ENCODE peak calls at places on chromosomes 5 and 9, in seven cellular contexts. W, T, V, E, P, S and K are unnamed samples.

GRCh38 chr9:124684140-124684539 is 87.0 kb downstream of the NR6A1 start:
- DNase-seq in S (no peak), T (no peak), P (no peak), E (no peak), V (no peak), W (no peak), K (no peak)

GRCh38 chr5:153372433-153373167 is 117.9 kb upstream of the GRIA1 start:
- DNase-seq in S (no peak), V (no peak), T (no peak), P (no peak), E (no peak), W (no peak), K (no peak)

GRCh38 chr5:178218237-178218636 is 13.9 kb downstream of the HNRNPAB start:
- DNase-seq in T (no peak), E (no peak), W (no peak), S (no peak), P (no peak), V (no peak), K (no peak)

GRCh38 chr5:154238776-154239481 is 48.4 kb downstream of the GALNT10 start:
- DNase-seq in E (no peak), V (no peak), T (no peak), W (no peak), S (no peak), P (no peak), K (no peak)

GRCh38 chr9:126219717-126220116 is 106.9 kb upstream of the MVB12B start:
- DNase-seq in P (no peak), W (no peak), S (no peak), E (no peak), V (no peak), T (no peak), K (no peak)

GRCh38 chr5:148414848-148415247 is 31.1 kb downstream of the FBXO38 start:
- DNase-seq in E (no peak), P (no peak), S (no peak), V (peak), W (no peak), T (no peak), K (no peak)

GRCh38 chr5:131379723-131380122 is 115.9 kb downstream of the CDC42SE2 start:
- DNase-seq in V (no peak), W (peak), P (peak), T (peak), E (no peak), S (no peak), K (no peak)

GRCh38 chr9:128384801-128385492 is 13.8 kb downstream of the URM1 start:
- DNase-seq in E (no peak), V (peak), W (no peak), T (no peak), S (no peak), P (no peak), K (no peak)

GRCh38 chr5:7759951-7760580 is 90.9 kb downstream of the CFAP90 start:
- DNase-seq in T (no peak), V (no peak), S (no peak), P (no peak), W (no peak), E (no peak), K (no peak)

GRCh38 chr5:154385236-154385512 is 60.6 kb upstream of the SAP30L start:
- DNase-seq in E (no peak), S (no peak), W (peak), P (no peak), T (no peak), V (no peak), K (no peak)

GRCh38 chr5:111563041-111563822 is 50.9 kb upstream of the STARD4 start:
- DNase-seq in W (no peak), P (no peak), S (no peak), T (peak), E (no peak), V (peak), K (no peak)

GRCh38 chr9:115945009-115945431 is 208.6 kb upstream of the PAPPA start:
- DNase-seq in V (no peak), T (peak), W (no peak), E (no peak), P (no peak), S (peak), K (no peak)

GRCh38 chr5:55865831-55866230 is 14.7 kb downstream of the IL31RA start:
- DNase-seq in P (no peak), S (no peak), E (no peak), W (no peak), T (peak), V (peak), K (no peak)

GRCh38 chr5:98791928-98792580 is 18.6 kb downstream of the RGMB start:
- DNase-seq in E (no peak), S (no peak), P (peak), W (no peak), T (no peak), V (peak), K (no peak)

GRCh38 chr9:134204991-134205578 is 40.7 kb upstream of the RNU6ATAC start:
- DNase-seq in S (no peak), T (no peak), W (no peak), E (no peak), P (peak), V (peak), K (no peak)

GRCh38 chr9:116310212-116310611 is 156.6 kb downstream of the PAPPA start:
- DNase-seq in V (no peak), T (no peak), P (no peak), E (no peak), W (no peak), S (no peak), K (no peak)

GRCh38 chr9:95981741-95982390 is 106.4 kb downstream of the ERCC6L2 start:
- DNase-seq in T (no peak), P (peak), E (no peak), V (no peak), S (no peak), W (no peak), K (no peak)

GRCh38 chr9:35757527-35758275 is 3.6 kb upstream of the MSMP start:
- DNase-seq in E (no peak), P (peak), S (no peak), V (no peak), T (no peak), W (no peak), K (no peak)

GRCh38 chr9:125807065-125807464 is 59.9 kb downstream of the PBX3 start:
- DNase-seq in P (no peak), T (peak), S (no peak), V (peak), E (no peak), W (no peak), K (no peak)

GRCh38 chr5:113488645-113489184 is 462 bp upstream of the MCC start:
- DNase-seq in S (no peak), W (no peak), V (peak), P (no peak), T (no peak), E (no peak), K (no peak)

GRCh38 chr5:151490617-151491016 is 43.2 kb downstream of the SLC36A1 start:
- DNase-seq in W (no peak), P (no peak), V (no peak), T (no peak), E (no peak), S (no peak), K (no peak)

GRCh38 chr5:178291969-178292825 is 59.6 kb upstream of the PHYKPL start:
- DNase-seq in V (no peak), T (no peak), S (no peak), W (no peak), P (no peak), E (no peak), K (no peak)

GRCh38 chr9:135555203-135555602 is 6.4 kb upstream of the PAEP start:
- DNase-seq in E (no peak), S (no peak), W (no peak), P (no peak), V (no peak), T (no peak), K (no peak)

GRCh38 chr5:138213161-138214029 is at the start of gene CDC23:
- DNase-seq in V (peak), T (peak), W (peak), S (peak), P (peak), E (peak), K (peak)

GRCh38 chr9:107639426-107639825 is 149.9 kb upstream of the KLF4 start:
- DNase-seq in W (no peak), T (no peak), V (no peak), S (no peak), E (no peak), P (no peak), K (no peak)

GRCh38 chr9:84860423-84861115 is 191.0 kb downstream of the NTRK2 start:
- DNase-seq in T (no peak), W (no peak), V (no peak), S (no peak), E (no peak), P (no peak), K (no peak)

GRCh38 chr9:113343732-113344231 is 3.7 kb upstream of the WDR31 start:
- DNase-seq in P (peak), E (no peak), T (peak), V (peak), W (no peak), S (peak), K (peak)

GRCh38 chr5:164336906-164337305 is 831.5 kb downstream of the MAT2B start:
- DNase-seq in P (no peak), E (no peak), W (no peak), T (no peak), V (peak), S (no peak), K (no peak)

GRCh38 chr5:132008961-132009680 is 2.3 kb downstream of the ACSL6 start:
- DNase-seq in T (no peak), E (peak), W (no peak), V (no peak), P (no peak), S (no peak), K (no peak)

GRCh38 chr5:103393131-103393754 is 134.7 kb downstream of the MACIR start:
- DNase-seq in V (peak), W (no peak), S (peak), T (no peak), P (no peak), E (no peak), K (no peak)

DNA sequence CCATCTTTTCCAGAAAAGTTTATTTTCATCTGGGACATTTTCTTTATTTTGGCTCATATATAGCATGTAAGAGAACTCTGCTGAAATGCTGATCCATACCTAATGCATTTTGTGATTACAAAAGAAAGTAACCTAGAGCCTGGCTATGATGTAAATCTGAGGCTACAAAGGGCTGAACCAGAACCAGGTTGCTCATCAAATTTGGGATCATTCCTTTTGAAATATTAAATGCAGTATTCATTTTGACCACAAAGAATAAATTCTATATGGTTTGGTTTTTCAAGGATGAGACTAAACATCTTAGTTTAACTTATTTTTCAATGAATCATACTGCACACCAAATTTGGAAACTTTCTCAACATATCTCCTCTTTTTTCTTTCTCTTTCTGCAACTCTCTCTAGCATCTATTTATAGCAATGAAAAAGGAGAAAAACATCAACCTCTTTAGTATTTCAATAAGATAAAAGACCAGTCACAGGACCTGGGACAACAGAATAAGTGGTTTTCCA is 46.5 kb downstream of the CEMIP2 start:
- DNase-seq in T (no peak), V (peak), S (no peak), W (no peak), P (no peak), E (no peak), K (no peak)
- H3K27ac ChIP-seq in T (no peak), V (peak), S (no peak), W (no peak), P (no peak), E (no peak), K (no peak)

DNA sequence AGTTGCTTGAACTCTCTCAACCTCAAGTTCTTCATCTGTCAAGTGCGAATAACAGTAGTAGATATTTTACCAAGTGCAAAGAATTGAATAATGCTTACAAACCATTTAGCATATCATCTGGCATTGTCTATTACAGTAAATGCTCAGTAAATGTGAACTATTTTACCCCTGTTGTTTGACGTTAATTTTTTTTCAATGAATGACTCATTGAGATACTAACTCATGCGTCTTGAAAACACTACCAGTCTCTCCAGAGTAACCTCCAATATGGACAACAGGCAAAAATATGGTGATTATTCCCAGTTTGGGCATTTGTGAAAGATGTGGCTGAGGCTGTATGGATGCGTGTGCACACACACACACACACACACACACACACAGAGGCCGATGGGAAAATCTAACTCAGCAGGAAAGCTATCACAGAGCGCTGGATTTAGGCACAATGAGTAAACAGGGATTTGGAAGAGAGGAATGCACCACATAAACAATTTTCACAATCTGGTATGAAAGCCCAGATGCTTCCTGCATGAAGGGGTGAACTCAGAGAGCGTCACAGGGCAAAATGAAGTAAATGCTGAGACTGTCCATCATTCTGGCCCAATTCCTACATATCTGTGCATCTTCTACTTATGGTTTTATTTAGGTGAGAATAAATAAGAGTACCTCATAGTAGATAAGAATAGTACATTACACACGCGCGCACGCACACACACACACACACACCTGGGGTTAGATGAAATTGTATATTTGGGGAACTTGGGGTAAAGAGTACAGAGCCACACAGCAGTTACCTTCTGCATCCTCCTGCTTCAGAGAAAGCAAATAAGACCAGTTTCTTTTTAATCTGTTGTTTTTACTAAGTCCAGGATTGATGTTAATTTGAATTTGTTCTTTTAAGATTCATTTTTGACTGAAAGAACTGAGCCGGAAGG is 128.7 kb downstream of the PALM2AKAP2 start:
- DNase-seq in E (no peak), W (no peak), V (peak), P (no peak), T (no peak), S (no peak), K (no peak)
- H3K27ac ChIP-seq in E (no peak), W (no peak), V (no peak), P (no peak), T (no peak), S (peak), K (no peak)

GRCh38 chr5:33776151-33776550 is 115.6 kb downstream of the ADAMTS12 start:
- DNase-seq in V (no peak), S (no peak), E (no peak), W (no peak), T (no peak), P (no peak), K (no peak)
- H3K27ac ChIP-seq in V (no peak), S (no peak), E (no peak), W (no peak), T (no peak), P (no peak), K (no peak)

GRCh38 chr5:110354341-110354740 is 372.1 kb downstream of the TMEM232 start:
- DNase-seq in P (no peak), S (no peak), V (peak), T (no peak), W (no peak), E (no peak), K (no peak)
- H3K27ac ChIP-seq in P (no peak), S (peak), V (no peak), T (no peak), W (no peak), E (no peak), K (no peak)

DNA sequence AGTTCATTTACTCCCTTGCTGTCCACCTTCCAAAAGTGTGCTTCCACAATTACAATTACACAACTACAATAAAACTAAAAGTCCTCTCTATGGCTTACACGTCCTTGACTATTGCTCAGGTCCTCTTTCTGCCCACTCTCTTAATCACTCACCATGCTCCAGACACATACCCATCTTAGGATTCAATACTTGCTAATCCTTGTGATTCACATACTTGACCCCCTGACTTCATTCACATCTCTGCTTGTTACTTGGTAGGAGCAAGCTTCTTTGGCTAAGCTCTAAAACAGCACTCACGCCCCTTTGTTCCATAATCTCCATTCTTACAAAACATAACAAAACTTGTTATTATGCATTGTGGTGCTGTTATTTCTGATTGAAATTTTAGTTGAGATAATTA is 215.8 kb downstream of the EDIL3 start:
- DNase-seq in E (no peak), W (no peak), V (no peak), T (no peak), S (no peak), P (no peak), K (no peak)
- H3K27ac ChIP-seq in E (no peak), W (no peak), V (no peak), T (no peak), S (no peak), P (no peak), K (no peak)